ENCODE peak calls at places on chromosomes 2 and 18, in ten cellular contexts. D is body of pancreas, U is ovary, M is heart left ventricle, S is gastrocnemius medialis, H is uterus, G is IMR-90, Y is HCT116, B is transverse colon, O is thyroid gland. Z is an unnamed sample.

GRCh38 chr2:197113221-197113831 is 186.8 kb upstream of the PGAP1 start:
- DNase-seq in S (no peak), O (no peak), H (no peak), B (no peak), U (no peak), G (peak; percentile 45), M (no peak), Y (peak; percentile 18), D (no peak), Z (no peak)

GRCh38 chr2:24482256-24482971 is 8.6 kb upstream of the NCOA1 start:
- DNase-seq in Y (no peak), D (peak; percentile 27), H (no peak), U (no peak), S (no peak), B (no peak), O (no peak), G (no peak), M (no peak), Z (no peak)

GRCh38 chr2:173204316-173204715 is 128.7 kb downstream of the MAP3K20 start:
- DNase-seq in H (no peak), B (no peak), U (no peak), M (no peak), O (no peak), G (no peak), D (no peak), Y (no peak), S (no peak), Z (no peak)

GRCh38 chr2:162100579-162100978 is 26.6 kb upstream of the DPP4 start:
- DNase-seq in G (no peak), S (no peak), B (no peak), H (no peak), D (no peak), M (no peak), O (no peak), Y (no peak), U (no peak), Z (no peak)

GRCh38 chr2:39661771-39662325 is 3.9 kb upstream of the TMEM178A start:
- DNase-seq in U (no peak), S (no peak), O (no peak), Y (no peak), D (no peak), G (peak; percentile 70), B (no peak), M (no peak), H (no peak), Z (no peak)

GRCh38 chr18:9147440-9148238 is 11.1 kb downstream of the ANKRD12 start:
- DNase-seq in Y (peak; percentile 48), H (no peak), O (peak; percentile 30), D (peak; percentile 60), S (peak; percentile 39), G (peak; percentile 81), B (peak; percentile 28), M (peak; percentile 33), U (peak; percentile 42), Z (no peak)

GRCh38 chr18:65568866-65569265 is 181.9 kb upstream of the CDH7 start:
- DNase-seq in D (no peak), S (no peak), Y (no peak), B (no peak), M (no peak), U (no peak), O (no peak), G (no peak), H (no peak), Z (no peak)

GRCh38 chr18:48048251-48048650 is 117.8 kb upstream of the SMAD2 start:
- DNase-seq in O (no peak), H (no peak), D (no peak), B (no peak), M (no peak), G (no peak), Y (no peak), U (no peak), S (no peak), Z (no peak)

GRCh38 chr18:58096658-58097057 is 52.6 kb downstream of the NEDD4L start:
- DNase-seq in O (no peak), G (no peak), B (no peak), S (no peak), D (no peak), U (no peak), Y (no peak), M (no peak), H (no peak), Z (no peak)

GRCh38 chr18:58091099-58091611 is 47.1 kb downstream of the NEDD4L start:
- DNase-seq in U (no peak), Y (peak; percentile 4), S (no peak), B (peak; percentile 48), H (no peak), M (no peak), G (no peak), D (peak; percentile 76), O (peak; percentile 33), Z (peak; percentile 48)

GRCh38 chr18:58095655-58096054 is 51.6 kb downstream of the NEDD4L start:
- DNase-seq in B (no peak), U (peak; percentile 53), M (no peak), S (no peak), D (peak; percentile 89), H (no peak), Y (no peak), O (no peak), G (no peak), Z (no peak)

GRCh38 chr18:58095251-58095650 is 51.2 kb downstream of the NEDD4L start:
- DNase-seq in O (no peak), M (no peak), D (no peak), H (no peak), Y (no peak), B (no peak), G (no peak), U (no peak), S (no peak), Z (no peak)

DNA sequence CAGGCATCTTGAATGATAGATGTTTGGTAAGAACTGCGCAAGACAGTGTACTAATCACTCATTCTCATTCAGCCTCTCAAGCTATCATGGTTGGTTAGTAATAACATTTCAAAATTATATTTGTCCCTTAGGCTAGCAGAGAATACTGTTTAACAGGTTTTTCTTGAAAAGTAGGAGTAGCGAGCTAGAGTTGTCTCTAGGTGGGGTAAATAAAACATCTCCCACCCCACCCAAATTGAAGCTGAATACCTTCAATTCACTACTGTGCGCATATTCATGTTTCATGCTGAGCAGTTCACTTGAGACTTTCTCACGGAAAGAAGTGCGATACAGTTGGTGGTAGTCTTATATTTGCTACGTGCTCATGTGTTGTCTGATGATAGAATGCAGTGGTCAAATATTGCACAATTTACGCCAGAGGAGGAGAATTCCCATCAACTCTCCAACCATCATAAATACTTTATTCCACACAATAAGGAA is 49.3 kb downstream of the NEDD4L start:
- DNase-seq in S (no peak), D (no peak), U (no peak), Y (no peak), G (no peak), M (no peak), O (no peak), H (no peak), B (no peak), Z (no peak)
- TF ChIP-seq CTCF in S (no peak), D (no peak), U (no peak), Y (no peak), G (no peak), M (no peak), O (no peak), H (no peak), B (no peak), Z (no peak)

DNA sequence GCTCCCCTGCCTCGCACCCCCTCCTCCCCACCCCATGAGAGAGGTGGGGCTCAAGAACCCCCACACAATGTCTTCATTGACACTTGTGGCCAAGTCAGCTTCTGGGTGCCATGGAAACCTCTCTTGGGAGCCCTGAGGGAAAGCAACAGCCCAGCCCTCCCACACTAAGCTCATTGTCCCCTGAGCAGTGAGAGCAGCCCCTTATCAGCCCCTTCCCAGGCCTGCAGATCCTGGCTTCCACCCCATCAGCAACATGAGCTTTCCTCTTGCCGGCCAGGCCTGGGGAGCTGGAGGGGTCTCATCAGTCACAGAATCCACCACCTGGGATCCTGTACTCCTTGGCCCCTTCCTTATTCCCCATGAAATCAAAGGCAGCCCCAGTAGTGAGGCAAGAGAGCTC is 107.8 kb upstream of the ST3GAL5 start:
- DNase-seq in M (peak; percentile 22), D (no peak), U (peak; percentile 13), H (no peak), O (peak; percentile 31), G (no peak), Y (no peak), S (peak; percentile 12), B (no peak), Z (peak; percentile 27)
- H3K4me1 ChIP-seq in M (peaks cover 61% of the 10 kb centered on the region), D (peaks cover 27% of the 10 kb centered on the region), U (peaks cover 33% of the 10 kb centered on the region), H (peaks cover 12% of the 10 kb centered on the region), O (peaks cover 69% of the 10 kb centered on the region), G (peaks cover 32% of the 10 kb centered on the region), Y (no peaks in the 10 kb centered on the region), S (peaks cover 40% of the 10 kb centered on the region), B (peaks cover 33% of the 10 kb centered on the region), Z (peaks cover 9% of the 10 kb centered on the region)

DNA sequence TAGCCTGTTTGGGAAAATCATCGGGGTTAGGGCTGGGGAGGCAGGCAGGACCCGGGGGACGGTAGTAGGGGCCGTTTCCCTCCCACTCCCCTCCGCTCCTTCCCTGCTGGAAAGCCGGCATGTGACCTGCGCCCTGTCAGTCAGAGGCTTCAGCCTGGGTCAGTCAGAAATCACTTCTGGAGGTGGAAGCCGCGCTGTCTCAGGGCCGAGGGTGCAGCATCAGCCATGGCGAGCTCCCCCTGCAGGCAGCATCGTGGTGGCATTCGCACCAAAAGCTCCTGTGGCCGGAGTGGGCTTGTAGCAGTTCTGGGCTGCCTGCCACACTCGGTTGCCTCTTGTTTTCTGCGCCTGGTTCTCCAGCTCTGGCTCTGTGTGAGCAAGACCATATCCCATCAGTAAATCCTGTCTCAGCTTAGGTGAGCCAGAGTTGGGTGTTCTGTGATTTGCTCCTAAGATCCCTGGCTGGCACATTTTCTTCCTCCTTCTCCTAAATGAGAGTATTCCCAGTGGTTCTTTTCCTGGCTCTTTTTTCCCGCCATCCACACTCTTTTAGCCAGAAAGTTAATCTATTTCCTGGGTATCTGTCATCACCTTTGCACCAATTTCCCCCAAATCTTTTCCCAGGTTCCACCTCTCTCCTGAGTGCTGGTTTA is 123.9 kb upstream of the CD302 start:
- DNase-seq in D (peak; percentile 77), Y (peak; percentile 52), B (peak; percentile 85), O (peak; percentile 85), M (peak; percentile 64), G (peak; percentile 35), U (peak; percentile 73), H (peak; percentile 59), S (peak; percentile 27), Z (peak; percentile 67)
- TF ChIP-seq POLR2A in D (no peak), Y (no peak), B (no peak), O (no peak), M (no peak), G (no peak), U (no peak), H (no peak), S (no peak), Z (no peak)

GRCh38 chr2:128565441-128565840 is 246.8 kb upstream of the HS6ST1 start:
- DNase-seq in M (no peak), G (no peak), Y (no peak), O (no peak), B (no peak), D (no peak), S (no peak), H (no peak), U (no peak), Z (peak; percentile 1)

GRCh38 chr2:128564551-128564950 is 245.9 kb upstream of the HS6ST1 start:
- DNase-seq in S (no peak), M (no peak), D (no peak), O (no peak), B (no peak), G (no peak), Y (no peak), H (no peak), U (no peak), Z (no peak)

GRCh38 chr2:128566671-128567070 is 248.0 kb upstream of the HS6ST1 start:
- DNase-seq in G (no peak), Y (no peak), B (no peak), M (no peak), S (no peak), H (no peak), O (no peak), D (no peak), U (no peak), Z (no peak)

GRCh38 chr2:128564131-128564530 is 245.5 kb upstream of the HS6ST1 start:
- DNase-seq in O (peak; percentile 42), D (no peak), H (no peak), S (no peak), B (no peak), U (no peak), Y (no peak), G (no peak), M (no peak), Z (no peak)

DNA sequence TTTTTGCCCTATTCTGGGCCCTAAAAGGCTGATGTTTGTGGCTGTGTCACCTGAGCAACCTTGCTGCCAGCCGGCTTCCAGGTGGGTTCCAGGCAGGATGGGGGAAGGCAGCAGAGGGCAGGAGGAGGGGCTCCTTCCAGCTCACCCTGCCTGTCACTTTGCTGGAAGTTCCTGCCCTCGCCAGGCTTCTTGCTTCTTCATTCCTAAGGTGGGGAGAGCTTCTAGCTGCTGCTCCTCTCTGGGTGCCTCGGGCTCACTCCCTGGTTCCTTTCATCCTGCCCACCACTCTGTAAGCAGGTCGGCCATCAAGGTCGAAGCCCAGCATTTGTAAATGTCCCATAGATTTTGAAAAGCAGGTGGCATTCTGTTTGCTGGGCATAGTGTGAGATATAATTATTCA is 249.4 kb upstream of the HS6ST1 start:
- DNase-seq in S (no peak), H (no peak), O (no peak), B (no peak), M (no peak), G (no peak), U (no peak), D (no peak), Y (no peak), Z (peak; percentile 7)
- TF ChIP-seq CTCF in S (no peak), H (no peak), O (no peak), B (no peak), M (no peak), G (no peak), U (no peak), D (no peak), Y (no peak), Z (no peak)

Z was measured in breast epithelium.